ENCODE peak calls at places on chromosomes 4 and X, in nine cellular contexts. One of them, this sample, is unnamed.
A peak's percentile ranks its signal among the peaks of the same experiment; 100 is the strongest.

GRCh38 chrX:38561951-38562719 is 793 bp downstream of the TSPAN7 start:
- DNase-seq in upper lobe of left lung: peak; percentile 53
- DNase-seq in stomach: no peak
- DNase-seq in HCT116: no peak
- DNase-seq in heart left ventricle: peak; percentile 13
- DNase-seq in Peyer's patch: peak; percentile 52
- DNase-seq in right lobe of liver: peak; percentile 46
- DNase-seq in IMR-90: no peak
- DNase-seq in endothelial cell of umbilical vein: no peak
- DNase-seq in this sample: peak; percentile 44

GRCh38 chr4:85445058-85445639 is 29.8 kb upstream of the ARHGAP24 start:
- DNase-seq in upper lobe of left lung: no peak
- DNase-seq in stomach: no peak
- DNase-seq in HCT116: no peak
- DNase-seq in heart left ventricle: no peak
- DNase-seq in Peyer's patch: no peak
- DNase-seq in right lobe of liver: no peak
- DNase-seq in IMR-90: no peak
- DNase-seq in endothelial cell of umbilical vein: no peak
- DNase-seq in this sample: no peak

GRCh38 chr4:19947349-19947748 is 304.4 kb upstream of the SLIT2 start:
- DNase-seq in upper lobe of left lung: no peak
- DNase-seq in stomach: no peak
- DNase-seq in HCT116: no peak
- DNase-seq in heart left ventricle: no peak
- DNase-seq in Peyer's patch: no peak
- DNase-seq in right lobe of liver: no peak
- DNase-seq in IMR-90: peak; percentile 74
- DNase-seq in endothelial cell of umbilical vein: no peak
- DNase-seq in this sample: no peak

GRCh38 chrX:111511477-111511876 is at the start of gene SERTM2:
- DNase-seq in upper lobe of left lung: no peak
- DNase-seq in stomach: no peak
- DNase-seq in HCT116: no peak
- DNase-seq in heart left ventricle: no peak
- DNase-seq in Peyer's patch: no peak
- DNase-seq in right lobe of liver: no peak
- DNase-seq in IMR-90: peak; percentile 4
- DNase-seq in endothelial cell of umbilical vein: no peak
- DNase-seq in this sample: no peak

GRCh38 chr4:99734583-99735322 is 77.1 kb upstream of the C4orf54 start:
- DNase-seq in upper lobe of left lung: no peak
- DNase-seq in stomach: no peak
- DNase-seq in HCT116: no peak
- DNase-seq in heart left ventricle: no peak
- DNase-seq in Peyer's patch: no peak
- DNase-seq in right lobe of liver: no peak
- DNase-seq in IMR-90: no peak
- DNase-seq in endothelial cell of umbilical vein: no peak
- DNase-seq in this sample: no peak

GRCh38 chrX:107117993-107118321 is 665 bp downstream of the RBM41 start:
- DNase-seq in upper lobe of left lung: no peak
- DNase-seq in stomach: no peak
- DNase-seq in HCT116: no peak
- DNase-seq in heart left ventricle: no peak
- DNase-seq in Peyer's patch: no peak
- DNase-seq in right lobe of liver: no peak
- DNase-seq in IMR-90: no peak
- DNase-seq in endothelial cell of umbilical vein: peak; percentile 10
- DNase-seq in this sample: no peak

GRCh38 chr4:11543710-11544109 is 115.0 kb upstream of the HS3ST1 start:
- DNase-seq in upper lobe of left lung: no peak
- DNase-seq in stomach: no peak
- DNase-seq in HCT116: peak; percentile 91
- DNase-seq in heart left ventricle: no peak
- DNase-seq in Peyer's patch: no peak
- DNase-seq in right lobe of liver: no peak
- DNase-seq in IMR-90: peak; percentile 83
- DNase-seq in endothelial cell of umbilical vein: peak; percentile 95
- DNase-seq in this sample: peak; percentile 22

GRCh38 chr4:47187608-47188007 is 156.2 kb downstream of the GABRB1 start:
- DNase-seq in upper lobe of left lung: no peak
- DNase-seq in stomach: no peak
- DNase-seq in HCT116: no peak
- DNase-seq in heart left ventricle: no peak
- DNase-seq in Peyer's patch: no peak
- DNase-seq in right lobe of liver: no peak
- DNase-seq in IMR-90: no peak
- DNase-seq in endothelial cell of umbilical vein: no peak
- DNase-seq in this sample: no peak

DNA sequence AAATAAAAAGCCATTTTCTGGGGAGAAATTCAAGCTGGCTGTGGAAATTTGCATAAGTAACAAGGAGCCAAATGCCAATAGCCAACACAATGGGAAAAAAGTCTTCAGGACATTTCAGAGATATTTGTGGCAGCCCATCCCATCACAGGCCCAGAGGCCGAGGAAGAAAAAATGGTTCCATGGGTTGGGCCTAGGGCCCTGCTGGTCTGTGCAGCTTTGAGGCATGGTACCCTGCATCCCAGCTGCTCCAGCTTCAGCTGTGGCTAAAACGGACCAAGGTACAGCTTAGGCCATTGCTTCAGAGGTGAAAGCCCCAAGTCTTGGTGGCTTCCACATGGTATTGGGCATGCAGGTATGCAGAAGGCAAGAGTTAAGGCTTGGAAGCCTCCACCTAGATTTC is 14.2 kb upstream of the IL9R start:
- DNase-seq in upper lobe of left lung: no peak
- DNase-seq in stomach: no peak
- DNase-seq in HCT116: no peak
- DNase-seq in heart left ventricle: no peak
- DNase-seq in Peyer's patch: no peak
- DNase-seq in right lobe of liver: no peak
- DNase-seq in IMR-90: no peak
- DNase-seq in endothelial cell of umbilical vein: no peak
- DNase-seq in this sample: no peak
- H3K9me3 ChIP-seq in upper lobe of left lung: no peaks in the 10 kb centered on the region
- H3K9me3 ChIP-seq in stomach: peaks cover 3% of the 10 kb centered on the region
- H3K9me3 ChIP-seq in HCT116: no peaks in the 10 kb centered on the region
- H3K9me3 ChIP-seq in heart left ventricle: peaks cover 11% of the 10 kb centered on the region
- H3K9me3 ChIP-seq in Peyer's patch: peaks cover 10% of the 10 kb centered on the region
- H3K9me3 ChIP-seq in right lobe of liver: no peaks in the 10 kb centered on the region
- H3K9me3 ChIP-seq in IMR-90: peaks cover 5% of the 10 kb centered on the region
- H3K9me3 ChIP-seq in endothelial cell of umbilical vein: no peaks in the 10 kb centered on the region
- H3K9me3 ChIP-seq in this sample: no peaks in the 10 kb centered on the region

GRCh38 chrX:106035064-106035463 is 3.5 kb downstream of the SERPINA7 start:
- DNase-seq in upper lobe of left lung: no peak
- DNase-seq in stomach: no peak
- DNase-seq in HCT116: peak; percentile 8
- DNase-seq in heart left ventricle: no peak
- DNase-seq in Peyer's patch: no peak
- DNase-seq in right lobe of liver: no peak
- DNase-seq in IMR-90: no peak
- DNase-seq in endothelial cell of umbilical vein: no peak
- DNase-seq in this sample: no peak
- TF ChIP-seq CTCF in upper lobe of left lung: no peak
- TF ChIP-seq CTCF in stomach: no peak
- TF ChIP-seq CTCF in HCT116: peak; percentile 25
- TF ChIP-seq CTCF in heart left ventricle: peak; percentile 26
- TF ChIP-seq CTCF in Peyer's patch: no peak
- TF ChIP-seq CTCF in right lobe of liver: peak; percentile 42
- TF ChIP-seq CTCF in IMR-90: no peak
- TF ChIP-seq CTCF in endothelial cell of umbilical vein: no peak
- TF ChIP-seq CTCF in this sample: peak; percentile 17

DNA sequence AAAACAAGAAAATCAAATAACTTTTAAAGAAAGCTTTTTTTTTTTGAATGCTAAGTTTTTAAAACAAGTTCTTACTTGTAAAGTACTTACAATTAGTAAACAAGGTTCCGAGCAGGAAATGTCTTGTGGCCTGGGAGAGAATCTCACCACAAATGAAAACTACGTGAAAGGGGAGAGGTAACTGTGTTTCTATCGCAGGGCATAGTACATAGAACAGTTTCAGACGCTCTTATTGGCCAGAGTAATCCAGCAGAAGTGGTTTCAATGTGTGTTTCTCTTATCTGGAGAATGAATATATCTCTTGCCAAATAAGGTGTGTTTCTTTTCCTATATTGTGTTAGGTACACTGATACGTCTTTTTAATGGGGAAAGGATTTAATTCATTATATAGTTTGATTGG is at the start of gene PLAC8:
- DNase-seq in upper lobe of left lung: no peak
- DNase-seq in stomach: peak; percentile 51
- DNase-seq in HCT116: no peak
- DNase-seq in heart left ventricle: no peak
- DNase-seq in Peyer's patch: no peak
- DNase-seq in right lobe of liver: no peak
- DNase-seq in IMR-90: no peak
- DNase-seq in endothelial cell of umbilical vein: no peak
- DNase-seq in this sample: no peak
- TF ChIP-seq POLR2A in upper lobe of left lung: peak; percentile 31
- TF ChIP-seq POLR2A in stomach: peak; percentile 55
- TF ChIP-seq POLR2A in HCT116: no peak
- TF ChIP-seq POLR2A in heart left ventricle: no peak
- TF ChIP-seq POLR2A in Peyer's patch: peak; percentile 93
- TF ChIP-seq POLR2A in right lobe of liver: peak; percentile 63
- TF ChIP-seq POLR2A in IMR-90: no peak
- TF ChIP-seq POLR2A in endothelial cell of umbilical vein: no peak
- TF ChIP-seq POLR2A in this sample: no peak

GRCh38 chr4:10441512-10441911 is 15.7 kb downstream of the ZNF518B start:
- DNase-seq in upper lobe of left lung: no peak
- DNase-seq in stomach: no peak
- DNase-seq in HCT116: no peak
- DNase-seq in heart left ventricle: no peak
- DNase-seq in Peyer's patch: no peak
- DNase-seq in right lobe of liver: no peak
- DNase-seq in IMR-90: no peak
- DNase-seq in endothelial cell of umbilical vein: no peak
- DNase-seq in this sample: no peak

GRCh38 chr4:10437735-10438134 is 19.5 kb downstream of the ZNF518B start:
- DNase-seq in upper lobe of left lung: no peak
- DNase-seq in stomach: no peak
- DNase-seq in HCT116: no peak
- DNase-seq in heart left ventricle: no peak
- DNase-seq in Peyer's patch: no peak
- DNase-seq in right lobe of liver: no peak
- DNase-seq in IMR-90: no peak
- DNase-seq in endothelial cell of umbilical vein: no peak
- DNase-seq in this sample: no peak

GRCh38 chr4:10438924-10439323 is 18.3 kb downstream of the ZNF518B start:
- DNase-seq in upper lobe of left lung: no peak
- DNase-seq in stomach: no peak
- DNase-seq in HCT116: no peak
- DNase-seq in heart left ventricle: no peak
- DNase-seq in Peyer's patch: no peak
- DNase-seq in right lobe of liver: no peak
- DNase-seq in IMR-90: no peak
- DNase-seq in endothelial cell of umbilical vein: no peak
- DNase-seq in this sample: no peak

DNA sequence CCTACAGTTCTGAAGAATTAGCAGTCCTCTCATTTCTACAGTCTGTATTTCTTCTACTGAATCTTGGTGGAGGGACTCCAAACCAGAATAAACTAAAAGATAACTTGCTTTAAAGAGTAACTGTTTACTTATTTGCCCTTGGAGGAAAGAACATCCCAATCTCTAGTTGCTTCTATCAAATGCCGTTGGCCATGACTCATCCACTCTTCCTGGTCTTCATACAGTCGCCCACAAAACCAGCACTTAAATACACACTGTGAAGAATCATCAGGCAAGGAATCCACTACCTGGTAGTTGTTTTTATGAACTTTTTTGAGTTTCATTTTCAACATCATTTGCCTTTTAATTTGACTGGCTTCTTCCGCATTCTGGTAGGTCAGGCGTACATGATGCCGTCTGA is 14.2 kb downstream of the ZNF518B start:
- DNase-seq in upper lobe of left lung: no peak
- DNase-seq in stomach: no peak
- DNase-seq in HCT116: no peak
- DNase-seq in heart left ventricle: no peak
- DNase-seq in Peyer's patch: no peak
- DNase-seq in right lobe of liver: no peak
- DNase-seq in IMR-90: peak; percentile 43
- DNase-seq in endothelial cell of umbilical vein: no peak
- DNase-seq in this sample: no peak
- H3K9me3 ChIP-seq in upper lobe of left lung: peaks cover 17% of the 10 kb centered on the region
- H3K9me3 ChIP-seq in stomach: no peaks in the 10 kb centered on the region
- H3K9me3 ChIP-seq in HCT116: no peaks in the 10 kb centered on the region
- H3K9me3 ChIP-seq in heart left ventricle: peaks cover 5% of the 10 kb centered on the region
- H3K9me3 ChIP-seq in Peyer's patch: peaks cover 8% of the 10 kb centered on the region
- H3K9me3 ChIP-seq in right lobe of liver: no peaks in the 10 kb centered on the region
- H3K9me3 ChIP-seq in IMR-90: peaks cover 30% of the 10 kb centered on the region
- H3K9me3 ChIP-seq in endothelial cell of umbilical vein: no peaks in the 10 kb centered on the region
- H3K9me3 ChIP-seq in this sample: no peaks in the 10 kb centered on the region

GRCh38 chr4:15327311-15328298 is 100.2 kb upstream of the C1QTNF7 start:
- DNase-seq in upper lobe of left lung: no peak
- DNase-seq in stomach: no peak
- DNase-seq in HCT116: no peak
- DNase-seq in heart left ventricle: no peak
- DNase-seq in Peyer's patch: no peak
- DNase-seq in right lobe of liver: no peak
- DNase-seq in IMR-90: peak; percentile 94
- DNase-seq in endothelial cell of umbilical vein: no peak
- DNase-seq in this sample: no peak
- TF ChIP-seq CTCF in upper lobe of left lung: no peak
- TF ChIP-seq CTCF in stomach: no peak
- TF ChIP-seq CTCF in HCT116: no peak
- TF ChIP-seq CTCF in heart left ventricle: no peak
- TF ChIP-seq CTCF in Peyer's patch: no peak
- TF ChIP-seq CTCF in right lobe of liver: no peak
- TF ChIP-seq CTCF in IMR-90: no peak
- TF ChIP-seq CTCF in endothelial cell of umbilical vein: no peak
- TF ChIP-seq CTCF in this sample: no peak

GRCh38 chr4:2936773-2937145 is 26.4 kb downstream of the NOP14 start:
- DNase-seq in upper lobe of left lung: no peak
- DNase-seq in stomach: no peak
- DNase-seq in HCT116: no peak
- DNase-seq in heart left ventricle: no peak
- DNase-seq in Peyer's patch: peak; percentile 48
- DNase-seq in right lobe of liver: peak; percentile 40
- DNase-seq in IMR-90: peak; percentile 58
- DNase-seq in endothelial cell of umbilical vein: no peak
- DNase-seq in this sample: peak; percentile 89

GRCh38 chr4:2937986-2938385 is 25.2 kb downstream of the NOP14 start:
- DNase-seq in upper lobe of left lung: no peak
- DNase-seq in stomach: no peak
- DNase-seq in HCT116: no peak
- DNase-seq in heart left ventricle: no peak
- DNase-seq in Peyer's patch: peak; percentile 24
- DNase-seq in right lobe of liver: peak; percentile 5
- DNase-seq in IMR-90: no peak
- DNase-seq in endothelial cell of umbilical vein: no peak
- DNase-seq in this sample: no peak

GRCh38 chr4:2935762-2936743 is 27.2 kb downstream of the NOP14 start:
- DNase-seq in upper lobe of left lung: no peak
- DNase-seq in stomach: peak; percentile 27
- DNase-seq in HCT116: peak; percentile 69
- DNase-seq in heart left ventricle: no peak
- DNase-seq in Peyer's patch: peak; percentile 38
- DNase-seq in right lobe of liver: peak; percentile 15
- DNase-seq in IMR-90: no peak
- DNase-seq in endothelial cell of umbilical vein: no peak
- DNase-seq in this sample: no peak

GRCh38 chr4:2938906-2939305 is 24.3 kb downstream of the NOP14 start:
- DNase-seq in upper lobe of left lung: no peak
- DNase-seq in stomach: no peak
- DNase-seq in HCT116: no peak
- DNase-seq in heart left ventricle: no peak
- DNase-seq in Peyer's patch: peak; percentile 30
- DNase-seq in right lobe of liver: peak; percentile 2
- DNase-seq in IMR-90: no peak
- DNase-seq in endothelial cell of umbilical vein: no peak
- DNase-seq in this sample: peak; percentile 20

GRCh38 chr4:2937146-2937857 is 25.9 kb downstream of the NOP14 start:
- DNase-seq in upper lobe of left lung: no peak
- DNase-seq in stomach: peak; percentile 67
- DNase-seq in HCT116: peak; percentile 68
- DNase-seq in heart left ventricle: no peak
- DNase-seq in Peyer's patch: peak; percentile 51
- DNase-seq in right lobe of liver: peak; percentile 85
- DNase-seq in IMR-90: no peak
- DNase-seq in endothelial cell of umbilical vein: no peak
- DNase-seq in this sample: peak; percentile 68
- TF ChIP-seq POLR2A in upper lobe of left lung: no peak
- TF ChIP-seq POLR2A in stomach: no peak
- TF ChIP-seq POLR2A in HCT116: no peak
- TF ChIP-seq POLR2A in heart left ventricle: no peak
- TF ChIP-seq POLR2A in Peyer's patch: no peak
- TF ChIP-seq POLR2A in right lobe of liver: no peak
- TF ChIP-seq POLR2A in IMR-90: no peak
- TF ChIP-seq POLR2A in endothelial cell of umbilical vein: no peak
- TF ChIP-seq POLR2A in this sample: no peak

This sample was measured in adrenal gland.